ENCODE peak calls at places on chromosomes 13 and 19, in five cellular contexts. D, F, S, C and V are unnamed samples.

GRCh38 chr13:89465366-89465765 is 1794.2 kb downstream of the SLITRK5 start:
- DNase-seq in D (no peak), F (no peak), S (no peak), C (peak), V (no peak)

GRCh38 chr13:96003304-96003703 is 49.9 kb downstream of the UGGT2 start:
- DNase-seq in D (no peak), F (no peak), S (no peak), C (no peak), V (no peak)

GRCh38 chr13:109156181-109156935 is 526.9 kb downstream of the MYO16 start:
- DNase-seq in D (no peak), F (no peak), S (no peak), C (no peak), V (no peak)

GRCh38 chr19:13804830-13805683 is 9.8 kb downstream of the ZSWIM4 start:
- DNase-seq in D (peak), F (no peak), S (no peak), C (no peak), V (peak)

GRCh38 chr13:52319876-52320275 is 86.1 kb downstream of the THSD1 start:
- DNase-seq in D (no peak), F (no peak), S (no peak), C (no peak), V (no peak)

GRCh38 chr13:50341526-50341925 is 326.3 kb downstream of the KCNRG start:
- DNase-seq in D (no peak), F (no peak), S (no peak), C (no peak), V (no peak)

GRCh38 chr19:52453324-52454094 is at the start of gene ZNF578:
- DNase-seq in D (no peak), F (no peak), S (peak), C (no peak), V (no peak)

GRCh38 chr19:19597809-19598306 is 20.6 kb downstream of the PBX4 start:
- DNase-seq in D (no peak), F (no peak), S (no peak), C (peak), V (peak)

GRCh38 chr19:55160128-55160985 is 2.8 kb upstream of the TNNI3 start:
- DNase-seq in D (peak), F (peak), S (no peak), C (peak), V (peak)

GRCh38 chr13:114161028-114161556 is 18.0 kb upstream of the CFAP97D2 start:
- DNase-seq in D (no peak), F (no peak), S (no peak), C (no peak), V (no peak)

GRCh38 chr13:31204592-31204991 is 4.8 kb downstream of the B3GLCT start:
- DNase-seq in D (peak), F (no peak), S (no peak), C (no peak), V (peak)

GRCh38 chr13:27578121-27579030 is 42.0 kb downstream of the LNX2 start:
- DNase-seq in D (no peak), F (no peak), S (no peak), C (no peak), V (no peak)

GRCh38 chr19:28705008-28705407 is 507.9 kb downstream of the UQCRFS1 start:
- DNase-seq in D (no peak), F (no peak), S (peak), C (no peak), V (peak)

GRCh38 chr19:42093505-42093904 is 17.5 kb downstream of the ZNF574 start:
- DNase-seq in D (no peak), F (no peak), S (no peak), C (no peak), V (no peak)

GRCh38 chr13:51562011-51562671 is 22.1 kb upstream of the WDFY2 start:
- DNase-seq in D (no peak), F (no peak), S (no peak), C (peak), V (no peak)

GRCh38 chr19:1668339-1669123 is 16.1 kb upstream of the TCF3 start:
- DNase-seq in D (peak), F (no peak), S (no peak), C (no peak), V (no peak)

GRCh38 chr13:45238945-45239795 is 38.3 kb upstream of the KCTD4 start:
- DNase-seq in D (no peak), F (no peak), S (no peak), C (no peak), V (no peak)

GRCh38 chr13:48265217-48265815 is 32.3 kb downstream of the ITM2B start:
- DNase-seq in D (no peak), F (no peak), S (no peak), C (peak), V (no peak)

GRCh38 chr19:18418034-18418724 is 1.0 kb upstream of the SSBP4 start:
- DNase-seq in D (no peak), F (no peak), S (no peak), C (no peak), V (no peak)

GRCh38 chr19:13164370-13165090 is 14.3 kb downstream of the IER2 start:
- DNase-seq in D (peak), F (peak), S (peak), C (no peak), V (peak)

GRCh38 chr13:45747071-45747470 is 45.0 kb downstream of the CBY2 start:
- DNase-seq in D (no peak), F (no peak), S (no peak), C (no peak), V (no peak)

GRCh38 chr13:36526897-36527296 is 94.6 kb downstream of the CCNA1 start:
- DNase-seq in D (no peak), F (no peak), S (no peak), C (no peak), V (no peak)

GRCh38 chr13:74246398-74246975 is 112.3 kb upstream of the KLF12 start:
- DNase-seq in D (no peak), F (no peak), S (no peak), C (no peak), V (no peak)

GRCh38 chr13:74253161-74253560 is 119.0 kb upstream of the KLF12 start:
- DNase-seq in D (no peak), F (no peak), S (no peak), C (no peak), V (no peak)

GRCh38 chr13:74248477-74248876 is 114.3 kb upstream of the KLF12 start:
- DNase-seq in D (no peak), F (no peak), S (no peak), C (no peak), V (no peak)

GRCh38 chr13:74251778-74252519 is 117.7 kb upstream of the KLF12 start:
- DNase-seq in D (no peak), F (no peak), S (no peak), C (no peak), V (no peak)

GRCh38 chr13:74250738-74251190 is 116.6 kb upstream of the KLF12 start:
- DNase-seq in D (no peak), F (no peak), S (no peak), C (no peak), V (no peak)
- TF ChIP-seq SUZ12 in D (no peak), F (no peak), S (no peak), C (no peak), V (no peak)

GRCh38 chr19:35978832-35979365 is 16.1 kb upstream of the SDHAF1 start:
- DNase-seq in D (no peak), F (no peak), S (no peak), C (no peak), V (no peak)

GRCh38 chr19:35978271-35978670 is 16.7 kb upstream of the SDHAF1 start:
- DNase-seq in D (no peak), F (no peak), S (no peak), C (no peak), V (no peak)

GRCh38 chr19:35975608-35976214 is 19.3 kb upstream of the SDHAF1 start:
- DNase-seq in D (peak), F (peak), S (no peak), C (no peak), V (no peak)

GRCh38 chr19:35977446-35978222 is 17.4 kb upstream of the SDHAF1 start:
- DNase-seq in D (peak), F (peak), S (no peak), C (no peak), V (peak)

GRCh38 chr19:35973487-35973886 is 21.5 kb upstream of the SDHAF1 start:
- DNase-seq in D (no peak), F (no peak), S (no peak), C (no peak), V (no peak)
- TF ChIP-seq SUZ12 in D (no peak), F (no peak), S (no peak), C (no peak), V (no peak)

GRCh38 chr19:30668521-30669155 is 296.5 kb downstream of the ZNF536 start:
- DNase-seq in D (no peak), F (no peak), S (no peak), C (no peak), V (no peak)

GRCh38 chr19:30670562-30671513 is 298.7 kb downstream of the ZNF536 start:
- DNase-seq in D (no peak), F (no peak), S (no peak), C (no peak), V (no peak)

GRCh38 chr19:30670011-30670329 is 297.8 kb downstream of the ZNF536 start:
- DNase-seq in D (no peak), F (no peak), S (no peak), C (no peak), V (no peak)

GRCh38 chr19:30667746-30668145 is 295.6 kb downstream of the ZNF536 start:
- DNase-seq in D (no peak), F (no peak), S (no peak), C (no peak), V (no peak)

GRCh38 chr19:30669329-30670010 is 297.3 kb downstream of the ZNF536 start:
- DNase-seq in D (peak), F (peak), S (peak), C (no peak), V (peak)
- TF ChIP-seq SUZ12 in D (no peak), F (no peak), S (no peak), C (no peak), V (no peak)

GRCh38 chr13:93505104-93505952 is 278.7 kb downstream of the GPC6 start:
- DNase-seq in D (no peak), F (no peak), S (no peak), C (no peak), V (peak)
- TF ChIP-seq SUZ12 in D (no peak), F (no peak), S (no peak), C (no peak), V (no peak)